ENCODE peak calls at places on chromosome 21, in four cellular contexts. U is suprapubic skin; A is CD4-positive, CD25-positive, alpha-beta regulatory T cell; S is H9. E is an unnamed sample.

GRCh38 chr21:39117571-39117970 is 65.7 kb downstream of the PSMG1 start:
- DNase-seq in U (no peak), A (no peak), S (no peak), E (no peak)

GRCh38 chr21:38725196-38726157 is 80.3 kb upstream of the ETS2 start:
- DNase-seq in U (no peak), A (no peak), S (no peak), E (no peak)

GRCh38 chr21:14273736-14274538 is 58.0 kb downstream of the RBM11 start:
- DNase-seq in U (peak; percentile 65), A (peak; percentile 19), S (peak; percentile 72), E (peak; percentile 59)

GRCh38 chr21:45869121-45870007 is 112.2 kb upstream of the COL6A1 start:
- DNase-seq in U (peak; percentile 50), A (no peak), S (peak; percentile 22), E (no peak)

GRCh38 chr21:32233055-32233546 is 45.7 kb downstream of the MIS18A start:
- DNase-seq in U (no peak), A (no peak), S (no peak), E (no peak)

GRCh38 chr21:32007461-32007860 is 134.6 kb downstream of the HUNK start:
- DNase-seq in U (no peak), A (no peak), S (no peak), E (no peak)

GRCh38 chr21:42390193-42390592 is 5.7 kb downstream of the TMPRSS3 start:
- DNase-seq in U (no peak), A (no peak), S (no peak), E (no peak)

GRCh38 chr21:40019076-40019475 is 151.8 kb downstream of the PCP4 start:
- DNase-seq in U (no peak), A (no peak), S (no peak), E (no peak)

GRCh38 chr21:38470762-38471161 is 27.5 kb downstream of the ERG start:
- DNase-seq in U (no peak), A (no peak), S (no peak), E (no peak)

GRCh38 chr21:15063821-15064575 is 802 bp downstream of the NRIP1 start:
- DNase-seq in U (peak; percentile 77), A (peak; percentile 12), S (peak; percentile 46), E (peak; percentile 64)

GRCh38 chr21:46156678-46157077 is 1.3 kb upstream of the FTCD start:
- DNase-seq in U (no peak), A (no peak), S (peak; percentile 19), E (no peak)

GRCh38 chr21:42440187-42440792 is 36.6 kb downstream of the UBASH3A start:
- DNase-seq in U (no peak), A (no peak), S (no peak), E (no peak)

GRCh38 chr21:38930838-38931237 is 125.1 kb downstream of the ETS2 start:
- DNase-seq in U (no peak), A (no peak), S (no peak), E (no peak)

GRCh38 chr21:38139380-38140168 is 117.2 kb upstream of the KCNJ15 start:
- DNase-seq in U (no peak), A (no peak), S (no peak), E (no peak)

GRCh38 chr21:45377866-45378257 is 27.1 kb upstream of the COL18A1 start:
- DNase-seq in U (peak; percentile 39), A (no peak), S (no peak), E (peak; percentile 17)

GRCh38 chr21:26966978-26967913 is at the start of gene ADAMTS5:
- DNase-seq in U (peak; percentile 88), A (no peak), S (peak; percentile 52), E (peak; percentile 40)

GRCh38 chr21:30613836-30614235 is at the start of gene KRTAP6-1:
- DNase-seq in U (no peak), A (no peak), S (no peak), E (no peak)

GRCh38 chr21:14890141-14890540 is 174.7 kb downstream of the NRIP1 start:
- DNase-seq in U (no peak), A (no peak), S (no peak), E (no peak)

GRCh38 chr21:42677339-42678117 is 24.1 kb downstream of the PDE9A start:
- DNase-seq in U (no peak), A (no peak), S (no peak), E (no peak)

GRCh38 chr21:17785403-17785788 is 33.8 kb downstream of the C21orf91 start:
- DNase-seq in U (no peak), A (no peak), S (no peak), E (no peak)

GRCh38 chr21:40618216-40618615 is 228.7 kb downstream of the DSCAM start:
- DNase-seq in U (no peak), A (no peak), S (no peak), E (no peak)

GRCh38 chr21:25467891-25468290 is 139.4 kb downstream of the MRPL39 start:
- DNase-seq in U (no peak), A (no peak), S (no peak), E (no peak)

GRCh38 chr21:15060776-15061175 is 4.0 kb downstream of the NRIP1 start:
- DNase-seq in U (no peak), A (no peak), S (no peak), E (no peak)

GRCh38 chr21:34986561-34987533 is 62.3 kb downstream of the RUNX1 start:
- DNase-seq in U (no peak), A (peak; percentile 85), S (peak; percentile 36), E (no peak)

GRCh38 chr21:34630536-34631143 is 15.7 kb upstream of the RCAN1 start:
- DNase-seq in U (no peak), A (peak; percentile 67), S (no peak), E (no peak)

GRCh38 chr21:16775056-16775455 is 737.8 kb upstream of the CXADR start:
- DNase-seq in U (no peak), A (no peak), S (peak; percentile 27), E (no peak)

GRCh38 chr21:45320261-45320990 is 32.7 kb upstream of the POFUT2 start:
- DNase-seq in U (peak; percentile 66), A (no peak), S (peak; percentile 23), E (no peak)

GRCh38 chr21:34983680-34984086 is 65.4 kb downstream of the RUNX1 start:
- DNase-seq in U (no peak), A (peak; percentile 66), S (no peak), E (no peak)

GRCh38 chr21:45818276-45818903 is 163.2 kb upstream of the COL6A1 start:
- DNase-seq in U (no peak), A (peak; percentile 20), S (no peak), E (no peak)

GRCh38 chr21:14403681-14404318 is 20.9 kb upstream of the HSPA13 start:
- DNase-seq in U (no peak), A (peak; percentile 71), S (no peak), E (no peak)

GRCh38 chr21:19031956-19032355 is 628.4 kb upstream of the TMPRSS15 start:
- DNase-seq in U (no peak), A (no peak), S (no peak), E (no peak)

GRCh38 chr21:46150073-46150472 is 5.3 kb downstream of the FTCD start:
- DNase-seq in U (peak; percentile 50), A (no peak), S (peak; percentile 35), E (no peak)

GRCh38 chr21:16262109-16262508 is 532.3 kb downstream of the USP25 start:
- DNase-seq in U (no peak), A (no peak), S (no peak), E (no peak)

GRCh38 chr21:14046401-14046800 is 164.4 kb downstream of the LIPI start:
- DNase-seq in U (no peak), A (no peak), S (no peak), E (no peak)

GRCh38 chr21:45618846-45619485 is 24.6 kb upstream of the PCBP3 start:
- DNase-seq in U (no peak), A (no peak), S (peak; percentile 23), E (no peak)

DNA sequence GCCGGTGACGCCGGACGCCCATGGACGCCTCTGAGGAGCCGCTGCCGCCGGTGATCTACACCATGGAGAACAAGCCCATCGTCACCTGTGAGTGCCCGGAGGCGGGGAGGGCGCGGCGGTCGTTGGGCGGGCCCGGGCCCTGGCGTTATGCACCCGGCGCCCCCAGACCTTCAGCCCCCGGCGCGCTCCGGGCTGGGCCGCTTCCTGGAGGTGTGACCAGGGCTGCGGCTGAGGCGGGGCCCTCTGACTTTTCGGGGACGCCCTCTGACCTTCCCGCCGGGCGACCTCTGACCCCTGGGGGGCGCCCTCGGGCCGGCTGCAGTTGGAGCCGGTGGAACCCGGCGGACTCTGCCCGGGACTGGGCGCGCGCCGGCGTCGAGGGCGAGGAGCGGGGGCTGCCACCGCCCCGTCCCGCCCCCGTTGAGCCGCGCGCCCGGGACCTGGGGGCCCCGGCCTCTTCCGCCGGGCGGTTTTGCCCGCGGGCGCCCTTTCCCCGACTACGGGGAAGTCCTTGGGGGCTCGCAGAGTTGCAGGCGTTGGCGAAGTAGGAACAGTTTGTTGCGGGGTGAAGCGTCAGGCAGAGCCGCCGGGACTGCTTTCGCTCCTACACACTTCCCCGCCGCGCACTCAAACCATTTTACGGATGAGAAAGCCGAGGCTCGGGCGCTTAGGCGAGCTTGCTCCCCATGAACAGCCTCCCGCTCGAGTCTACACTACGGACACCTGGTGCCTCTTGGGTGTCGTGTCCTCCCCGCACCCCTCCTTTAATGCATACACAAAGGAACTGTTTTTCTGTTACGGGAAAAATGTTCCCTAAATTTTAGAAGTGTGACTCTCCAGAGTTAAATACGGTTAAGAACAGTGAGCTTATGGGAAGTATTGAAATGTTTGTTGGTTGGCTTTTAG is 618 bp downstream of the TRAPPC10 start:
- DNase-seq in U (peak; percentile 79), A (peak; percentile 89), S (peak; percentile 86), E (peak; percentile 31)
- H3K27ac ChIP-seq in U (peak overlapping the region; percentile 95), A (peak overlapping the region; percentile 90), S (no peak overlapping the region), E (peak overlapping the region; percentile 97)

DNA sequence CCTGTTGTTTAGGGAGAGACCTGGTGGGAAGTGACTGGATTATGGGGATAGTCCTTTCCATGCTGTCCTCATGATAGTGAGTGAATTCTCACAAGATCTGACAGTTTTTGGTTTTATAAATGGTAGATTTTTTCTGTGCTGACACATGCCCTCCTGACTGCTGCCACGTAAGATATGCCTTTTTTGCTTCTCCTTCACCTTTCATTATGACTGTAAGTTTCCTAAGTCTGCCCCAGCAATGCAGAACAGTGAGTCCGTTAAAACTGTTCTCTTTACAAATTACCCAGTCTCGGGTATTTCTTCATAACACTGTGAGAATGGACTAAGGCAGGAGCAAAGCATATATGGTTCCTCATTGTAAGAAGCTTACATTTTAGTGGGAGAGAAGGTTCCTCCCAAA is 1727.2 kb downstream of the NCAM2 start:
- DNase-seq in U (no peak), A (no peak), S (no peak), E (no peak)
- H3K9me3 ChIP-seq in U (no peaks in the 10 kb centered on the region), A (peaks cover 7% of the 10 kb centered on the region), S (peaks cover 30% of the 10 kb centered on the region), E (no peaks in the 10 kb centered on the region)

GRCh38 chr21:36338975-36339374 is 19.0 kb downstream of the MORC3 start:
- DNase-seq in U (no peak), A (no peak), S (no peak), E (no peak)

DNA sequence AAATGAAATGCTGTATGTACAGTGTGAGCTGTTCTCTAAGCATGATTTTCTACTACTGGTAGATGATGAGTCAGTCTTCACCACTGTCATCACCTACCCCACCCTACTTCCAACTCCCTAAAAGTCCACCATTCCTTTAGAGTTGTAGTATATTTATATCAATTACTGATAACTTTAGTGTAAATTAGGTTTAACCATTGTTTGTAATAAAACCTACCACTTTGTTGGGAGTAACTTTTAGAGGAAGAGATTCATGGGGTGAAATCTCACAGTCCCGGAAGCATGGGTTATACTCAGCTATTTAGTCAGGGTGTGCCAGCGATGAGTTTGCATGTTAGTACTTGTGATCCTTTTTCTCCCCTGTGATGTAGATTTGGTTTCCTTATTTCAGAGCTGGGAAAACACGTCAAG is 17.1 kb downstream of the MORC3 start:
- DNase-seq in U (no peak), A (no peak), S (no peak), E (no peak)
- H3K27ac ChIP-seq in U (peak overlapping the region; percentile 55), A (no peak overlapping the region), S (no peak overlapping the region), E (no peak overlapping the region)

GRCh38 chr21:28099296-28099695 is 893.4 kb downstream of the LTN1 start:
- DNase-seq in U (no peak), A (no peak), S (no peak), E (no peak)

GRCh38 chr21:28104346-28104745 is 888.3 kb downstream of the LTN1 start:
- DNase-seq in U (no peak), A (no peak), S (no peak), E (no peak)

GRCh38 chr21:28100366-28100765 is 892.3 kb downstream of the LTN1 start:
- DNase-seq in U (no peak), A (no peak), S (no peak), E (no peak)
- H3K9me3 ChIP-seq in U (no peaks in the 10 kb centered on the region), A (no peaks in the 10 kb centered on the region), S (no peaks in the 10 kb centered on the region), E (no peaks in the 10 kb centered on the region)

E was measured in breast epithelium.